ENCODE peak calls at places on chromosomes 11 and 22, in ten cellular contexts. Y is spleen, Q is stomach, G is adrenal gland, X is IMR-90, L is Peyer's patch, R is tibial nerve, A is GM12878, V is A549, S is HepG2. D is an unnamed sample.

GRCh38 chr11:61695917-61696316 is 15.7 kb downstream of the DAGLA start:
- DNase-seq in A (peak; percentile 27), R (peak; percentile 46), L (peak; percentile 85), Y (peak; percentile 89), G (peak; percentile 90), V (peak; percentile 83), Q (peak; percentile 78), S (no peak), X (peak; percentile 81), D (no peak)

GRCh38 chr11:20116825-20117224 is 43.5 kb downstream of the DBX1 start:
- DNase-seq in Y (no peak), A (no peak), Q (no peak), X (no peak), S (no peak), V (no peak), G (no peak), L (no peak), R (no peak), D (no peak)

GRCh38 chr11:2177081-2177480 is 5.5 kb upstream of the TH start:
- DNase-seq in Q (no peak), G (no peak), R (no peak), A (no peak), X (no peak), V (no peak), Y (no peak), L (no peak), S (no peak), D (no peak)

GRCh38 chr11:17277024-17277584 is 565 bp downstream of the NUCB2 start:
- DNase-seq in A (no peak), V (peak; percentile 34), S (no peak), G (no peak), L (no peak), R (no peak), Y (no peak), X (peak; percentile 63), Q (no peak), D (peak; percentile 70)

GRCh38 chr11:102891736-102892135 is 17.0 kb upstream of the MMP12 start:
- DNase-seq in V (no peak), G (no peak), L (no peak), A (no peak), Q (no peak), S (no peak), Y (no peak), X (no peak), R (no peak), D (no peak)

GRCh38 chr11:100932474-100933100 is 197.0 kb downstream of the PGR start:
- DNase-seq in R (no peak), S (peak; percentile 9), A (no peak), X (peak; percentile 55), Q (no peak), Y (no peak), G (no peak), V (peak; percentile 17), L (no peak), D (peak; percentile 43)

GRCh38 chr11:74720596-74721478 is 10.4 kb downstream of the CHRDL2 start:
- DNase-seq in G (peak; percentile 61), L (no peak), A (no peak), V (no peak), Q (peak; percentile 67), Y (peak; percentile 63), S (no peak), R (no peak), X (peak; percentile 89), D (no peak)

GRCh38 chr11:2173150-2173693 is 1.6 kb upstream of the TH start:
- DNase-seq in X (no peak), S (no peak), R (no peak), G (no peak), A (no peak), Q (no peak), L (no peak), Y (no peak), V (no peak), D (no peak)

GRCh38 chr11:287821-288327 is 1.1 kb upstream of the PGGHG start:
- DNase-seq in V (no peak), S (no peak), Y (peak; percentile 89), R (no peak), A (no peak), L (peak; percentile 84), G (no peak), Q (no peak), X (no peak), D (no peak)

GRCh38 chr11:128928400-128928799 is 14.3 kb downstream of the TP53AIP1 start:
- DNase-seq in X (peak; percentile 24), G (no peak), L (no peak), S (no peak), A (peak; percentile 65), R (no peak), Y (peak; percentile 77), V (no peak), Q (no peak), D (no peak)

GRCh38 chr11:10900686-10901415 is 43.0 kb upstream of the ZBED5 start:
- DNase-seq in G (no peak), A (no peak), L (no peak), X (peak; percentile 57), Y (no peak), R (no peak), V (no peak), Q (no peak), S (no peak), D (peak; percentile 71)

GRCh38 chr11:129384415-129384814 is 8.8 kb downstream of the BARX2 start:
- DNase-seq in Y (no peak), Q (no peak), V (no peak), X (no peak), L (no peak), R (no peak), S (no peak), G (no peak), A (no peak), D (no peak)

GRCh38 chr11:113529606-113530005 is 54.4 kb upstream of the DRD2 start:
- DNase-seq in Q (no peak), R (no peak), S (no peak), A (no peak), X (no peak), L (no peak), G (peak; percentile 15), Y (no peak), V (no peak), D (no peak)

GRCh38 chr22:46537221-46537945 is at the start of gene CELSR1:
- DNase-seq in S (no peak), G (no peak), V (peak; percentile 72), R (no peak), A (no peak), Y (no peak), L (no peak), X (peak; percentile 11), Q (peak; percentile 73), D (no peak)

GRCh38 chr11:131691558-131692041 is 321.2 kb downstream of the NTM start:
- DNase-seq in G (peak; percentile 49), V (no peak), X (peak; percentile 11), Y (no peak), Q (no peak), R (no peak), A (no peak), S (no peak), L (no peak), D (peak; percentile 48)

GRCh38 chr11:130801287-130802146 is 114.8 kb downstream of the SNX19 start:
- DNase-seq in V (no peak), L (no peak), Y (no peak), R (no peak), S (no peak), A (no peak), Q (no peak), X (peak; percentile 53), G (no peak), D (no peak)

GRCh38 chr11:35791088-35791958 is 128.7 kb downstream of the TRIM44 start:
- DNase-seq in X (peak; percentile 43), V (no peak), Q (no peak), R (no peak), G (no peak), A (no peak), L (no peak), S (no peak), Y (no peak), D (no peak)

GRCh38 chr11:60930394-60930793 is 6.1 kb downstream of the TMEM132A start:
- DNase-seq in R (no peak), Q (no peak), L (peak; percentile 21), G (no peak), X (no peak), A (no peak), S (no peak), V (no peak), Y (peak; percentile 65), D (no peak)

GRCh38 chr22:37566329-37566837 is 6.1 kb downstream of the CDC42EP1 start:
- DNase-seq in S (no peak), X (no peak), Q (no peak), V (no peak), A (no peak), R (no peak), L (no peak), Y (peak; percentile 91), G (no peak), D (no peak)
- TF ChIP-seq POLR2A in S (no peak), X (no peak), Q (no peak), V (no peak), A (no peak), R (no peak), L (no peak), Y (no peak), G (no peak), D (no peak)

DNA sequence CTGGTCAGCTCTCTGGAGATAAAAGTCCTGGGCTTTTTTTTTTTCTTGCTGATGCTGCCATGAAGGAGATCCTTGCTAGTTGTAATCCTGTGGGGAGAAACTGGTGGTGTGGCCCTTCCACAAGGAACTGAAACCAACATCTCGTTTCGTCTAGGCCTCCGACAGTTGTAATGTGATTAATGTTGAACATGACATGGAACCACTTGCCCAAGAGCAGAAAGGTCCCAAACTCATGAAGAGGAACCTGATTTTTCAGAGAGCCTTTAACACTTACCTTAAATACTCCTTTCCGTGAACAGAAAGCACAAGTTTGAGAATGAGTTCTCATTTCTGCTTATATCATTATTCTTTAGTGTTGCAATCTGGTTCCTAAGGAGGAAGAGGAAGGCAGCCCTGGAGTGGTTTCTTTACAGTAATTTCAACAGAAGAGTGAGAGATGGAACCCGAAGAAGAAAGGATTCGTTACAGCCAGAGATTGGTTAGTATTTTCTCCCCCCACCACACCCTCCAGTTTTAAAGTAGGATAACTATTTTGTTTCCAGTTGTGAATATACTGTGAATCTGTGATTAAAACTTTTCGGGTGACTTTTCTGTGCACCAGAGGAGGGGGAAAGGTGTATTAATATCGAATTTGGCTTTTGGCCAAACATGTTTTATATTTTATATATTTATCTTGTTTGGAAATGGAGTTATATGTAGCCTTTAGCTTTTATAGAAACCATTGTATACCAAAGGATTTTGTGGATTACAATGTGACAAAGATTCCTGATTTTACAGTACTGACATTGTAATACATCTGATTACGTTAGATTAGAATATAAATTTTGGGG is 2.0 kb downstream of the KDM2A start:
- DNase-seq in V (no peak), X (peak; percentile 45), G (peak; percentile 70), A (peak; percentile 77), Q (peak; percentile 45), Y (no peak), R (no peak), L (no peak), S (no peak), D (peak; percentile 56)
- TF ChIP-seq POLR2A in V (no peak), X (no peak), G (no peak), A (no peak), Q (no peak), Y (no peak), R (no peak), L (no peak), S (no peak), D (no peak)

GRCh38 chr22:27380826-27381225 is 420.7 kb downstream of the MN1 start:
- DNase-seq in L (no peak), Q (no peak), R (no peak), S (no peak), G (no peak), A (no peak), X (no peak), Y (no peak), V (no peak), D (no peak)
- TF ChIP-seq POLR2A in L (no peak), Q (no peak), R (no peak), S (no peak), G (no peak), A (no peak), X (no peak), Y (no peak), V (no peak), D (no peak)

GRCh38 chr11:63564785-63565350 is 1.7 kb upstream of the PLAAT2 start:
- DNase-seq in S (no peak), Y (no peak), R (no peak), L (peak; percentile 76), V (no peak), X (no peak), A (no peak), G (no peak), Q (peak; percentile 73), D (no peak)
- TF ChIP-seq POLR2A in S (no peak), Y (no peak), R (no peak), L (peak; percentile 58), V (no peak), X (no peak), A (no peak), G (no peak), Q (no peak), D (no peak)